ENCODE peak calls at places on chromosomes 4 and X, in six cellular contexts. One of them, this sample, is unnamed.

GRCh38 chr4:40699648-40700047 is 50.1 kb upstream of the NSUN7 start:
- DNase-seq in NCI-H1417: no peak
- DNase-seq in left cardiac atrium: no peak
- DNase-seq in pons: no peak
- DNase-seq in Right ventricle myocardium inferior: no peak
- DNase-seq in mesothelial cell of epicardium: no peak
- DNase-seq in this sample: no peak

GRCh38 chr4:167964766-167965373 is 127.5 kb upstream of the ANXA10 start:
- DNase-seq in NCI-H1417: no peak
- DNase-seq in Right ventricle myocardium inferior: no peak
- DNase-seq in left cardiac atrium: no peak
- DNase-seq in pons: no peak
- DNase-seq in mesothelial cell of epicardium: no peak
- DNase-seq in this sample: no peak

GRCh38 chr4:26509681-26510333 is 19.5 kb upstream of the CCKAR start:
- DNase-seq in pons: no peak
- DNase-seq in NCI-H1417: no peak
- DNase-seq in mesothelial cell of epicardium: no peak
- DNase-seq in left cardiac atrium: no peak
- DNase-seq in Right ventricle myocardium inferior: no peak
- DNase-seq in this sample: no peak

GRCh38 chr4:23567338-23567737 is 322.5 kb downstream of the PPARGC1A start:
- DNase-seq in pons: no peak
- DNase-seq in left cardiac atrium: no peak
- DNase-seq in NCI-H1417: no peak
- DNase-seq in Right ventricle myocardium inferior: no peak
- DNase-seq in mesothelial cell of epicardium: no peak
- DNase-seq in this sample: no peak

GRCh38 chr4:39464886-39465501 is 6.1 kb downstream of the LIAS start:
- DNase-seq in left cardiac atrium: no peak
- DNase-seq in Right ventricle myocardium inferior: no peak
- DNase-seq in mesothelial cell of epicardium: no peak
- DNase-seq in pons: peak; percentile 36
- DNase-seq in NCI-H1417: no peak
- DNase-seq in this sample: no peak

GRCh38 chrX:12791253-12792228 is at the start of gene PRPS2:
- DNase-seq in mesothelial cell of epicardium: peak; percentile 58
- DNase-seq in left cardiac atrium: peak; percentile 66
- DNase-seq in Right ventricle myocardium inferior: peak; percentile 79
- DNase-seq in NCI-H1417: peak; percentile 83
- DNase-seq in pons: peak; percentile 38
- DNase-seq in this sample: no peak

GRCh38 chr4:163556169-163556568 is 61.7 kb downstream of the TMA16 start:
- DNase-seq in Right ventricle myocardium inferior: no peak
- DNase-seq in pons: peak; percentile 86
- DNase-seq in NCI-H1417: peak; percentile 17
- DNase-seq in left cardiac atrium: no peak
- DNase-seq in mesothelial cell of epicardium: no peak
- DNase-seq in this sample: no peak

GRCh38 chr4:84470204-84470785 is 28.8 kb downstream of the NKX6-1 start:
- DNase-seq in left cardiac atrium: no peak
- DNase-seq in pons: no peak
- DNase-seq in mesothelial cell of epicardium: no peak
- DNase-seq in Right ventricle myocardium inferior: no peak
- DNase-seq in NCI-H1417: no peak
- DNase-seq in this sample: no peak

GRCh38 chr4:106704253-106704870 is 331.8 kb downstream of the DKK2 start:
- DNase-seq in left cardiac atrium: no peak
- DNase-seq in pons: no peak
- DNase-seq in mesothelial cell of epicardium: no peak
- DNase-seq in NCI-H1417: no peak
- DNase-seq in Right ventricle myocardium inferior: no peak
- DNase-seq in this sample: no peak

GRCh38 chr4:123398803-123399637 is 2.4 kb downstream of the SPRY1 start:
- DNase-seq in Right ventricle myocardium inferior: peak; percentile 77
- DNase-seq in mesothelial cell of epicardium: peak; percentile 63
- DNase-seq in NCI-H1417: peak; percentile 42
- DNase-seq in left cardiac atrium: peak; percentile 47
- DNase-seq in pons: peak; percentile 61
- DNase-seq in this sample: no peak

GRCh38 chr4:86934147-86934771 is 552 bp upstream of the AFF1 start:
- DNase-seq in NCI-H1417: peak; percentile 53
- DNase-seq in pons: no peak
- DNase-seq in Right ventricle myocardium inferior: no peak
- DNase-seq in mesothelial cell of epicardium: no peak
- DNase-seq in left cardiac atrium: no peak
- DNase-seq in this sample: no peak

GRCh38 chr4:168521736-168522135 is 24.9 kb downstream of the PALLD start:
- DNase-seq in NCI-H1417: no peak
- DNase-seq in left cardiac atrium: no peak
- DNase-seq in Right ventricle myocardium inferior: no peak
- DNase-seq in pons: no peak
- DNase-seq in mesothelial cell of epicardium: no peak
- DNase-seq in this sample: no peak

GRCh38 chr4:138870739-138871633 is 144.6 kb upstream of the NOCT start:
- DNase-seq in mesothelial cell of epicardium: peak; percentile 79
- DNase-seq in left cardiac atrium: peak; percentile 26
- DNase-seq in Right ventricle myocardium inferior: no peak
- DNase-seq in NCI-H1417: peak; percentile 90
- DNase-seq in pons: peak; percentile 91
- DNase-seq in this sample: no peak

GRCh38 chrX:12567857-12568256 is 223.4 kb upstream of the PRPS2 start:
- DNase-seq in Right ventricle myocardium inferior: no peak
- DNase-seq in pons: peak; percentile 1
- DNase-seq in mesothelial cell of epicardium: no peak
- DNase-seq in left cardiac atrium: no peak
- DNase-seq in NCI-H1417: peak; percentile 7
- DNase-seq in this sample: no peak

GRCh38 chr4:152221816-152222516 is 313.9 kb downstream of the FBXW7 start:
- DNase-seq in left cardiac atrium: no peak
- DNase-seq in mesothelial cell of epicardium: no peak
- DNase-seq in pons: no peak
- DNase-seq in Right ventricle myocardium inferior: no peak
- DNase-seq in NCI-H1417: no peak
- DNase-seq in this sample: no peak

GRCh38 chr4:74320559-74321118 is 12.4 kb downstream of the EPGN start:
- DNase-seq in NCI-H1417: peak; percentile 52
- DNase-seq in left cardiac atrium: no peak
- DNase-seq in mesothelial cell of epicardium: peak; percentile 39
- DNase-seq in Right ventricle myocardium inferior: no peak
- DNase-seq in pons: peak; percentile 66
- DNase-seq in this sample: no peak

GRCh38 chr4:152628128-152628527 is 51.7 kb downstream of the TMEM154 start:
- DNase-seq in mesothelial cell of epicardium: no peak
- DNase-seq in Right ventricle myocardium inferior: no peak
- DNase-seq in NCI-H1417: no peak
- DNase-seq in left cardiac atrium: peak; percentile 31
- DNase-seq in pons: no peak
- DNase-seq in this sample: no peak

GRCh38 chr4:17511950-17512795 is at the start of gene QDPR:
- DNase-seq in NCI-H1417: peak; percentile 87
- DNase-seq in mesothelial cell of epicardium: peak; percentile 80
- DNase-seq in pons: peak; percentile 89
- DNase-seq in left cardiac atrium: peak; percentile 90
- DNase-seq in Right ventricle myocardium inferior: peak; percentile 91
- DNase-seq in this sample: no peak

GRCh38 chr4:113576947-113577678 is 184.4 kb downstream of the CAMK2D start:
- DNase-seq in pons: no peak
- DNase-seq in NCI-H1417: no peak
- DNase-seq in left cardiac atrium: no peak
- DNase-seq in mesothelial cell of epicardium: no peak
- DNase-seq in Right ventricle myocardium inferior: no peak
- DNase-seq in this sample: no peak

GRCh38 chr4:73989928-73990327 is 1.9 kb upstream of the PPBP start:
- DNase-seq in left cardiac atrium: no peak
- DNase-seq in NCI-H1417: no peak
- DNase-seq in mesothelial cell of epicardium: no peak
- DNase-seq in Right ventricle myocardium inferior: no peak
- DNase-seq in pons: no peak
- DNase-seq in this sample: no peak

GRCh38 chr4:26406346-26406975 is 83.8 kb downstream of the CCKAR start:
- DNase-seq in left cardiac atrium: no peak
- DNase-seq in NCI-H1417: no peak
- DNase-seq in mesothelial cell of epicardium: no peak
- DNase-seq in pons: no peak
- DNase-seq in Right ventricle myocardium inferior: no peak
- DNase-seq in this sample: no peak

GRCh38 chr4:53598901-53599300 is 7.6 kb upstream of the LNX1 start:
- DNase-seq in NCI-H1417: no peak
- DNase-seq in left cardiac atrium: no peak
- DNase-seq in Right ventricle myocardium inferior: no peak
- DNase-seq in mesothelial cell of epicardium: no peak
- DNase-seq in pons: no peak
- DNase-seq in this sample: no peak

GRCh38 chr4:166257891-166258290 is 384.9 kb downstream of the TLL1 start:
- DNase-seq in mesothelial cell of epicardium: no peak
- DNase-seq in left cardiac atrium: no peak
- DNase-seq in pons: no peak
- DNase-seq in Right ventricle myocardium inferior: no peak
- DNase-seq in NCI-H1417: no peak
- DNase-seq in this sample: no peak

GRCh38 chr4:173413043-173413442 is 14.1 kb upstream of the SCRG1 start:
- DNase-seq in Right ventricle myocardium inferior: no peak
- DNase-seq in pons: no peak
- DNase-seq in mesothelial cell of epicardium: no peak
- DNase-seq in NCI-H1417: no peak
- DNase-seq in left cardiac atrium: no peak
- DNase-seq in this sample: no peak

GRCh38 chr4:184899261-184900134 is 73.7 kb upstream of the ACSL1 start:
- DNase-seq in Right ventricle myocardium inferior: peak; percentile 75
- DNase-seq in NCI-H1417: no peak
- DNase-seq in pons: no peak
- DNase-seq in left cardiac atrium: no peak
- DNase-seq in mesothelial cell of epicardium: no peak
- DNase-seq in this sample: no peak

GRCh38 chr4:20219526-20219925 is 32.2 kb upstream of the SLIT2 start:
- DNase-seq in Right ventricle myocardium inferior: no peak
- DNase-seq in pons: no peak
- DNase-seq in left cardiac atrium: no peak
- DNase-seq in NCI-H1417: no peak
- DNase-seq in mesothelial cell of epicardium: no peak
- DNase-seq in this sample: no peak

GRCh38 chr4:140174535-140174934 is 20.6 kb upstream of the MAML3 start:
- DNase-seq in pons: no peak
- DNase-seq in mesothelial cell of epicardium: no peak
- DNase-seq in Right ventricle myocardium inferior: no peak
- DNase-seq in NCI-H1417: no peak
- DNase-seq in left cardiac atrium: no peak
- DNase-seq in this sample: no peak

GRCh38 chr4:48490680-48491513 is 845 bp downstream of the ZAR1 start:
- DNase-seq in Right ventricle myocardium inferior: no peak
- DNase-seq in left cardiac atrium: no peak
- DNase-seq in pons: no peak
- DNase-seq in NCI-H1417: no peak
- DNase-seq in mesothelial cell of epicardium: no peak
- DNase-seq in this sample: no peak

GRCh38 chr4:60657802-60658201 is 542.3 kb upstream of the ADGRL3 start:
- DNase-seq in NCI-H1417: no peak
- DNase-seq in mesothelial cell of epicardium: no peak
- DNase-seq in pons: no peak
- DNase-seq in Right ventricle myocardium inferior: no peak
- DNase-seq in left cardiac atrium: no peak
- DNase-seq in this sample: no peak

GRCh38 chr4:2937146-2937857 is 25.9 kb downstream of the NOP14 start:
- DNase-seq in mesothelial cell of epicardium: no peak
- DNase-seq in pons: no peak
- DNase-seq in Right ventricle myocardium inferior: peak; percentile 67
- DNase-seq in left cardiac atrium: no peak
- DNase-seq in NCI-H1417: no peak
- DNase-seq in this sample: peak; percentile 84

GRCh38 chrX:132180929-132181328 is 38.3 kb downstream of the RAP2C start:
- DNase-seq in mesothelial cell of epicardium: no peak
- DNase-seq in left cardiac atrium: no peak
- DNase-seq in NCI-H1417: no peak
- DNase-seq in Right ventricle myocardium inferior: no peak
- DNase-seq in pons: no peak
- DNase-seq in this sample: no peak

GRCh38 chrX:95764972-95765451 is 919.6 kb upstream of the DIAPH2 start:
- DNase-seq in Right ventricle myocardium inferior: no peak
- DNase-seq in left cardiac atrium: no peak
- DNase-seq in pons: peak; percentile 50
- DNase-seq in mesothelial cell of epicardium: no peak
- DNase-seq in NCI-H1417: peak; percentile 55
- DNase-seq in this sample: no peak

GRCh38 chr4:113761682-113762060 is at the start of gene CAMK2D:
- DNase-seq in pons: peak; percentile 97
- DNase-seq in NCI-H1417: peak; percentile 90
- DNase-seq in mesothelial cell of epicardium: peak; percentile 88
- DNase-seq in Right ventricle myocardium inferior: peak; percentile 86
- DNase-seq in left cardiac atrium: peak; percentile 82
- DNase-seq in this sample: peak; percentile 96

GRCh38 chr4:67727124-67727850 is 26.3 kb upstream of the UBA6 start:
- DNase-seq in NCI-H1417: no peak
- DNase-seq in pons: no peak
- DNase-seq in Right ventricle myocardium inferior: no peak
- DNase-seq in mesothelial cell of epicardium: no peak
- DNase-seq in left cardiac atrium: no peak
- DNase-seq in this sample: no peak